ENCODE peak calls at places on chromosomes 4 and X, in four cellular contexts. One of them, this sample, is unnamed.

GRCh38 chr4:111849726-111850284 is 295.4 kb upstream of the FAM241A start:
- DNase-seq in endodermal cell: no peak
- DNase-seq in lower lobe of right lung: no peak
- DNase-seq in body of pancreas: no peak
- DNase-seq in this sample: no peak

GRCh38 chrX:108165349-108166111 is 74.0 kb downstream of the ATG4A start:
- DNase-seq in lower lobe of right lung: no peak
- DNase-seq in body of pancreas: no peak
- DNase-seq in endodermal cell: peak; percentile 80
- DNase-seq in this sample: peak; percentile 74

GRCh38 chrX:117996918-117997480 is 119.6 kb downstream of the KLHL13 start:
- DNase-seq in lower lobe of right lung: no peak
- DNase-seq in endodermal cell: no peak
- DNase-seq in body of pancreas: no peak
- DNase-seq in this sample: no peak

GRCh38 chr4:95178938-95179337 is 369.8 kb downstream of the UNC5C start:
- DNase-seq in endodermal cell: no peak
- DNase-seq in body of pancreas: no peak
- DNase-seq in lower lobe of right lung: no peak
- DNase-seq in this sample: no peak

GRCh38 chrX:3699841-3700381 is 13.5 kb downstream of the PRKX start:
- DNase-seq in body of pancreas: no peak
- DNase-seq in endodermal cell: no peak
- DNase-seq in lower lobe of right lung: no peak
- DNase-seq in this sample: no peak

GRCh38 chr4:54998991-54999390 is 126.4 kb downstream of the KDR start:
- DNase-seq in body of pancreas: no peak
- DNase-seq in endodermal cell: no peak
- DNase-seq in lower lobe of right lung: no peak
- DNase-seq in this sample: no peak

GRCh38 chr4:77599378-77599777 is 6.2 kb upstream of the CXCL13 start:
- DNase-seq in body of pancreas: peak; percentile 45
- DNase-seq in lower lobe of right lung: no peak
- DNase-seq in endodermal cell: peak; percentile 72
- DNase-seq in this sample: peak; percentile 50

GRCh38 chrX:55008571-55009358 is 8.6 kb downstream of the APEX2 start:
- DNase-seq in endodermal cell: no peak
- DNase-seq in body of pancreas: no peak
- DNase-seq in lower lobe of right lung: no peak
- DNase-seq in this sample: no peak

GRCh38 chrX:130741151-130741550 is 161.9 kb downstream of the ENOX2 start:
- DNase-seq in lower lobe of right lung: no peak
- DNase-seq in body of pancreas: no peak
- DNase-seq in endodermal cell: no peak
- DNase-seq in this sample: no peak
- H3K27me3 ChIP-seq in lower lobe of right lung: no peaks in the 10 kb centered on the region
- H3K27me3 ChIP-seq in body of pancreas: no peaks in the 10 kb centered on the region
- H3K27me3 ChIP-seq in endodermal cell: no peaks in the 10 kb centered on the region
- H3K27me3 ChIP-seq in this sample: peaks cover 2% of the 10 kb centered on the region

DNA sequence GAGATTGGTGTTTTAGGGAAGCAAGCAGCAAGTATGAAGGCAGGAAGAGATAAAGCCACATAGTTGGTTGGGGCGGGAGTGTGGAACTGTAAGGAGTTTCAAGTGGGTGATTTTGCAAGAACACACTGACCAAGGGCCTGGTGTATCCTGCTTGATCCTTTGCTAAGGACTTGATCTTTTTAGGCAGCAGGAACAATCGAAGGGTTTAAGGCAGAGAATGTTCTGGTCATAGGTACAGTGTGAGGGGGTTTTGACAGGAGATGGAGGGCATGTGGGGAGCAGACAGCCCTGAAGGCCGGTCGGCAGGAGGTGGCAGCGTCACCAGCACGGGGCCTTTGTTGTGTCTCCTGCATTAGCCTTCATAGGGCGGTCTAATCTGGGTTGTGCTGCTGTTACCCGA is 54.7 kb downstream of the FAM193A start:
- DNase-seq in endodermal cell: peak; percentile 84
- DNase-seq in body of pancreas: no peak
- DNase-seq in lower lobe of right lung: no peak
- DNase-seq in this sample: peak; percentile 73
- H3K4me3 ChIP-seq in endodermal cell: peak overlapping the region; percentile 20
- H3K4me3 ChIP-seq in body of pancreas: no peak overlapping the region
- H3K4me3 ChIP-seq in lower lobe of right lung: no peak overlapping the region
- H3K4me3 ChIP-seq in this sample: no peak overlapping the region

GRCh38 chrX:140507223-140507981 is 2.5 kb upstream of the SOX3 start:
- DNase-seq in lower lobe of right lung: no peak
- DNase-seq in body of pancreas: no peak
- DNase-seq in endodermal cell: peak; percentile 46
- DNase-seq in this sample: peak; percentile 61
- H3K27me3 ChIP-seq in lower lobe of right lung: peaks cover 84% of the 10 kb centered on the region
- H3K27me3 ChIP-seq in body of pancreas: peaks cover 19% of the 10 kb centered on the region
- H3K27me3 ChIP-seq in endodermal cell: peaks cover 95% of the 10 kb centered on the region
- H3K27me3 ChIP-seq in this sample: peaks cover 95% of the 10 kb centered on the region

GRCh38 chrX:70042399-70043371 is 7.1 kb downstream of the AWAT2 start:
- DNase-seq in endodermal cell: peak; percentile 67
- DNase-seq in body of pancreas: no peak
- DNase-seq in lower lobe of right lung: no peak
- DNase-seq in this sample: no peak

GRCh38 chrX:70046978-70047377 is 2.8 kb downstream of the AWAT2 start:
- DNase-seq in lower lobe of right lung: no peak
- DNase-seq in body of pancreas: no peak
- DNase-seq in endodermal cell: no peak
- DNase-seq in this sample: no peak

GRCh38 chrX:70041993-70042392 is 7.7 kb downstream of the AWAT2 start:
- DNase-seq in endodermal cell: no peak
- DNase-seq in body of pancreas: no peak
- DNase-seq in lower lobe of right lung: no peak
- DNase-seq in this sample: no peak

GRCh38 chrX:70043685-70044084 is 6.1 kb downstream of the AWAT2 start:
- DNase-seq in lower lobe of right lung: no peak
- DNase-seq in body of pancreas: no peak
- DNase-seq in endodermal cell: no peak
- DNase-seq in this sample: no peak

DNA sequence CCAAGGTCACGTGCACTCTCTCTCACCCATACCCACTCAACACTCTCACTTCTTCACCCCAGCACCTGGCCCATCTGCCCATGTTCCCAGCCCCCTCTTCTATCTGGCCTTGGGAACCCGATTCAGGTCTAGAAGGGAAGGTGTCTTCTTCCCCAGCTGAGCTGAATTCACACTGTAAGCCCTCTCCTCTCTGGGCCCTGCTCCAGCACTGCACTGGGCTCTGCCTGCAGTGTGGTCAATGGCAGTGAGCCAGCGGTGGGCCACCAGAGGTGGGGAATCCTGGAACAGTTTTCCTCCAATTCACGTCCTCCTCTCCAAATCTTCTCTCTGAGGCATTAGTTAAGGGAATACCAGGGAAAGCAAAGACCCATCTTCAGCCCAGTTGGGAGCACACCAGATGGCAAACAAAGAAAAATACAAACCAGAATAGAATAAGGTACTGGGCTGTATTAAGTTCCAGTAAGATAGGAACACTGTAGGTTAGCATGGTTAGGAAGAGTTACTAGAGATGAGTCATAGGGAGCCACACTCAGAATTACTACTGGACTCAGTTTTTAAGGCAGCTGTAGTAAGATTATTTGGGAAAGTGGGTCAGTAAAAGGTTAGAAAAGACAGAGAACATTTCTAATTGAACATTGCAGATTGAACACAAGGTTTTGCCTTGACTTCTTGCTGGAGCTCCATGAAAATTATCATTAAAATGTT is 5.0 kb downstream of the AWAT2 start:
- DNase-seq in body of pancreas: no peak
- DNase-seq in endodermal cell: no peak
- DNase-seq in lower lobe of right lung: no peak
- DNase-seq in this sample: no peak
- H3K4me3 ChIP-seq in body of pancreas: no peak overlapping the region
- H3K4me3 ChIP-seq in endodermal cell: no peak overlapping the region
- H3K4me3 ChIP-seq in lower lobe of right lung: no peak overlapping the region
- H3K4me3 ChIP-seq in this sample: no peak overlapping the region

DNA sequence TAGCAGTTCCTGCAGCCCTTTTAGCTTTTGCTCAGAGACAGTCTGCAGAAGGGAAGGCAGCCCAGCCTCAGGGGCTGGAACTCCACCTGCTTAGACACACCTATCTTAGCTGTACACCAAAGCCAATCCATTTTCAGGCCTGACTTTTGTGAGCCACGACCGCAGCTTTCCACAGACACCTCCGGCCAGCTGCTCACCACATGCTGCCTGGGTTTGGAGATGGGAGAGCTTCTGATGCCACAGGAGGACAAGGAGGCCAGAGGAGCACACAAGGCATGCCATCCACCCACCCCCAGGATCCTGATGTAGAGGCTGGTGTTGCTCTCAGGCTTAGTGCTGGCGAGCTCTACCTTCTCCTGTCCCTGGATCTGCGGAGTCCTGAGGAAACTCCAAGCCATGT is 141.8 kb upstream of the NALF2 start:
- DNase-seq in endodermal cell: no peak
- DNase-seq in lower lobe of right lung: no peak
- DNase-seq in body of pancreas: no peak
- DNase-seq in this sample: no peak
- H3K27me3 ChIP-seq in endodermal cell: no peaks in the 10 kb centered on the region
- H3K27me3 ChIP-seq in lower lobe of right lung: no peaks in the 10 kb centered on the region
- H3K27me3 ChIP-seq in body of pancreas: no peaks in the 10 kb centered on the region
- H3K27me3 ChIP-seq in this sample: no peaks in the 10 kb centered on the region

GRCh38 chr4:147620315-147620714 is 3.1 kb downstream of the TMEM184C start:
- DNase-seq in body of pancreas: no peak
- DNase-seq in lower lobe of right lung: no peak
- DNase-seq in endodermal cell: no peak
- DNase-seq in this sample: no peak
- H3K4me3 ChIP-seq in body of pancreas: no peak overlapping the region
- H3K4me3 ChIP-seq in lower lobe of right lung: no peak overlapping the region
- H3K4me3 ChIP-seq in endodermal cell: peak overlapping the region; percentile 25
- H3K4me3 ChIP-seq in this sample: no peak overlapping the region

This sample was measured in H7.